ENCODE peak calls at places on chromosomes 13 and 19, in ten cellular contexts. One of them, this sample, is unnamed.

GRCh38 chr13:30487075-30487470 is 21.3 kb upstream of the HMGB1 start:
- DNase-seq in astrocyte of the cerebellum: no peak
- DNase-seq in progenitor cell of endocrine pancreas: no peak
- DNase-seq in suprapubic skin: no peak
- DNase-seq in ovary: no peak
- DNase-seq in fibroblast of pulmonary artery: no peak
- DNase-seq in IMR-90: no peak
- DNase-seq in AG09319: no peak
- DNase-seq in heart right ventricle: no peak
- DNase-seq in lung: no peak
- DNase-seq in this sample: no peak

GRCh38 chr19:53982611-53983010 is 8.8 kb upstream of the CACNG6 start:
- DNase-seq in astrocyte of the cerebellum: no peak
- DNase-seq in progenitor cell of endocrine pancreas: peak
- DNase-seq in suprapubic skin: no peak
- DNase-seq in ovary: no peak
- DNase-seq in fibroblast of pulmonary artery: peak
- DNase-seq in IMR-90: no peak
- DNase-seq in AG09319: no peak
- DNase-seq in heart right ventricle: peak
- DNase-seq in lung: no peak
- DNase-seq in this sample: no peak

GRCh38 chr19:58021541-58022282 is 12.1 kb upstream of the ZSCAN1 start:
- DNase-seq in astrocyte of the cerebellum: no peak
- DNase-seq in progenitor cell of endocrine pancreas: no peak
- DNase-seq in suprapubic skin: no peak
- DNase-seq in ovary: no peak
- DNase-seq in fibroblast of pulmonary artery: peak
- DNase-seq in IMR-90: peak
- DNase-seq in AG09319: no peak
- DNase-seq in heart right ventricle: no peak
- DNase-seq in lung: peak
- DNase-seq in this sample: no peak

GRCh38 chr13:42001580-42001979 is 40.7 kb upstream of the VWA8 start:
- DNase-seq in astrocyte of the cerebellum: no peak
- DNase-seq in progenitor cell of endocrine pancreas: no peak
- DNase-seq in suprapubic skin: no peak
- DNase-seq in ovary: peak
- DNase-seq in fibroblast of pulmonary artery: peak
- DNase-seq in IMR-90: peak
- DNase-seq in AG09319: peak
- DNase-seq in heart right ventricle: no peak
- DNase-seq in lung: peak
- DNase-seq in this sample: peak

GRCh38 chr13:44879452-44880058 is 109.7 kb downstream of the NUFIP1 start:
- DNase-seq in astrocyte of the cerebellum: no peak
- DNase-seq in progenitor cell of endocrine pancreas: no peak
- DNase-seq in suprapubic skin: no peak
- DNase-seq in ovary: no peak
- DNase-seq in fibroblast of pulmonary artery: peak
- DNase-seq in IMR-90: peak
- DNase-seq in AG09319: peak
- DNase-seq in heart right ventricle: no peak
- DNase-seq in lung: no peak
- DNase-seq in this sample: no peak

GRCh38 chr19:2135474-2136402 is 15.6 kb downstream of the AP3D1 start:
- DNase-seq in astrocyte of the cerebellum: no peak
- DNase-seq in progenitor cell of endocrine pancreas: no peak
- DNase-seq in suprapubic skin: no peak
- DNase-seq in ovary: no peak
- DNase-seq in fibroblast of pulmonary artery: no peak
- DNase-seq in IMR-90: no peak
- DNase-seq in AG09319: no peak
- DNase-seq in heart right ventricle: no peak
- DNase-seq in lung: no peak
- DNase-seq in this sample: no peak

GRCh38 chr13:57123660-57124059 is 17.1 kb upstream of the PRR20A start:
- DNase-seq in astrocyte of the cerebellum: peak
- DNase-seq in progenitor cell of endocrine pancreas: no peak
- DNase-seq in suprapubic skin: no peak
- DNase-seq in ovary: no peak
- DNase-seq in fibroblast of pulmonary artery: peak
- DNase-seq in IMR-90: no peak
- DNase-seq in AG09319: no peak
- DNase-seq in heart right ventricle: no peak
- DNase-seq in lung: no peak
- DNase-seq in this sample: no peak

GRCh38 chr13:43786766-43787517 is at the start of gene ENOX1:
- DNase-seq in astrocyte of the cerebellum: no peak
- DNase-seq in progenitor cell of endocrine pancreas: peak
- DNase-seq in suprapubic skin: peak
- DNase-seq in ovary: peak
- DNase-seq in fibroblast of pulmonary artery: peak
- DNase-seq in IMR-90: peak
- DNase-seq in AG09319: no peak
- DNase-seq in heart right ventricle: peak
- DNase-seq in lung: no peak
- DNase-seq in this sample: no peak

GRCh38 chr13:38582133-38582532 is 104.7 kb upstream of the FREM2 start:
- DNase-seq in astrocyte of the cerebellum: peak
- DNase-seq in progenitor cell of endocrine pancreas: no peak
- DNase-seq in suprapubic skin: no peak
- DNase-seq in ovary: no peak
- DNase-seq in fibroblast of pulmonary artery: peak
- DNase-seq in IMR-90: peak
- DNase-seq in AG09319: no peak
- DNase-seq in heart right ventricle: no peak
- DNase-seq in lung: no peak
- DNase-seq in this sample: peak

GRCh38 chr19:2224754-2225349 is 11.3 kb downstream of the PLEKHJ1 start:
- DNase-seq in astrocyte of the cerebellum: no peak
- DNase-seq in progenitor cell of endocrine pancreas: no peak
- DNase-seq in suprapubic skin: no peak
- DNase-seq in ovary: no peak
- DNase-seq in fibroblast of pulmonary artery: no peak
- DNase-seq in IMR-90: no peak
- DNase-seq in AG09319: no peak
- DNase-seq in heart right ventricle: no peak
- DNase-seq in lung: no peak
- DNase-seq in this sample: no peak

GRCh38 chr19:18023596-18024212 is 15.7 kb downstream of the ARRDC2 start:
- DNase-seq in astrocyte of the cerebellum: no peak
- DNase-seq in progenitor cell of endocrine pancreas: no peak
- DNase-seq in suprapubic skin: peak
- DNase-seq in ovary: peak
- DNase-seq in fibroblast of pulmonary artery: peak
- DNase-seq in IMR-90: no peak
- DNase-seq in AG09319: no peak
- DNase-seq in heart right ventricle: peak
- DNase-seq in lung: no peak
- DNase-seq in this sample: no peak

GRCh38 chr19:35360880-35361420 is 2.7 kb downstream of the FFAR3 start:
- DNase-seq in astrocyte of the cerebellum: no peak
- DNase-seq in progenitor cell of endocrine pancreas: no peak
- DNase-seq in suprapubic skin: peak
- DNase-seq in ovary: no peak
- DNase-seq in fibroblast of pulmonary artery: no peak
- DNase-seq in IMR-90: no peak
- DNase-seq in AG09319: no peak
- DNase-seq in heart right ventricle: no peak
- DNase-seq in lung: no peak
- DNase-seq in this sample: no peak

GRCh38 chr13:51240178-51240577 is 18.0 kb downstream of the FAM124A start:
- DNase-seq in astrocyte of the cerebellum: no peak
- DNase-seq in progenitor cell of endocrine pancreas: no peak
- DNase-seq in suprapubic skin: no peak
- DNase-seq in ovary: no peak
- DNase-seq in fibroblast of pulmonary artery: peak
- DNase-seq in IMR-90: no peak
- DNase-seq in AG09319: no peak
- DNase-seq in heart right ventricle: no peak
- DNase-seq in lung: no peak
- DNase-seq in this sample: no peak

GRCh38 chr13:66348745-66349720 is 881.1 kb downstream of the PCDH9 start:
- DNase-seq in astrocyte of the cerebellum: no peak
- DNase-seq in progenitor cell of endocrine pancreas: no peak
- DNase-seq in suprapubic skin: no peak
- DNase-seq in ovary: no peak
- DNase-seq in fibroblast of pulmonary artery: peak
- DNase-seq in IMR-90: no peak
- DNase-seq in AG09319: no peak
- DNase-seq in heart right ventricle: no peak
- DNase-seq in lung: peak
- DNase-seq in this sample: no peak

DNA sequence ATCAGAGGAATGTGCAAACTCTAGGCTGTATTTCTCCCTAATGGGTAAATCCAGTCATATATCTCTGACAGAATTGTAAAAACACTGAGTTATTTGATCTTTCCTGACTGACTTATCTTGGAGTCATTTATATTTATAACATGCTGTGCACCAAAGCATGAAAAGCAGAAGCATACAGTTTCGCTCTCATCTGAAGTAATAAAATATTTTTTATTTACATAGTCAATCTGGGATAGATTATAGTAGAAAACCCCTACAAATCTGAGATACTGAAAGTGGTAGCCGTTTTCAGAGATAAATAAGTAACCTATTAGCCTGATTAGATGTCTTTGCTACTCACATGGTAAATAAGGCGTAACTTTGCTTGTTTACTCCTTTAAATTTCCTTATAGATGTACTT is 35.0 kb downstream of the LRCH1 start:
- DNase-seq in astrocyte of the cerebellum: no peak
- DNase-seq in progenitor cell of endocrine pancreas: no peak
- DNase-seq in suprapubic skin: no peak
- DNase-seq in ovary: no peak
- DNase-seq in fibroblast of pulmonary artery: no peak
- DNase-seq in IMR-90: no peak
- DNase-seq in AG09319: no peak
- DNase-seq in heart right ventricle: no peak
- DNase-seq in lung: no peak
- DNase-seq in this sample: no peak
- TF ChIP-seq CTCF in astrocyte of the cerebellum: no peak
- TF ChIP-seq CTCF in progenitor cell of endocrine pancreas: no peak
- TF ChIP-seq CTCF in suprapubic skin: no peak
- TF ChIP-seq CTCF in ovary: no peak
- TF ChIP-seq CTCF in fibroblast of pulmonary artery: no peak
- TF ChIP-seq CTCF in IMR-90: no peak
- TF ChIP-seq CTCF in AG09319: no peak
- TF ChIP-seq CTCF in heart right ventricle: no peak
- TF ChIP-seq CTCF in lung: no peak
- TF ChIP-seq CTCF in this sample: no peak

DNA sequence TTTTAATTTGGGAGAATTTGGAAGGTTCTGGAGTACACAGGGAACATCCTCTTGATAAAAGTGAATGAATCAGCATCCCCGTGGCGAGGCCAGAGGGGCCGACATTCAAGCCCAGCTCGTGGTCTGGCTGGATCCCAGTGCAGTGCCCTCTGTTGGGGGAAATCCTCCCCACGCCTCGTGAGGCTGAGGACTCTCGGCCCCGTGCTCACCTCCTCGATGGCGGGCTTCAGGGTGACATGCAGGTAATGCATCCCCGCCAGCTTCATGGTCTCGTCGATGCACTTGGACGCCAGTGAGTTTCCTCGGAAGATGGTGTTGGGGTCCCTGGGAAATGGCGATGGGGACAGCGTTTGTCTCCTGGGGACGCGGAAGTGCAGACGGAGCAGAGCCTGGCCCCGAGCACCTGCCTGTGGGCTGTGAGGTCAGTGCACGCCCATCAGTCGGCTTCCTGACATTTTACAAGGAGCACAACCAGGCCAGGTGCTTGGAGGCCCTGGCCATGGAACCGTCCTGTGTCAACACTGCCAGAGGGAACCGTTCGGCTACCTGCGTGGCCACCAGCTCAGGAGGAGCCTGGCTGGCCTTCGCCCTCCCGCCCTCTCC is 43.3 kb upstream of the C13orf46 start:
- DNase-seq in astrocyte of the cerebellum: peak
- DNase-seq in progenitor cell of endocrine pancreas: no peak
- DNase-seq in suprapubic skin: no peak
- DNase-seq in ovary: no peak
- DNase-seq in fibroblast of pulmonary artery: peak
- DNase-seq in IMR-90: peak
- DNase-seq in AG09319: no peak
- DNase-seq in heart right ventricle: peak
- DNase-seq in lung: no peak
- DNase-seq in this sample: no peak
- TF ChIP-seq CTCF in astrocyte of the cerebellum: peak
- TF ChIP-seq CTCF in progenitor cell of endocrine pancreas: peak
- TF ChIP-seq CTCF in suprapubic skin: no peak
- TF ChIP-seq CTCF in ovary: no peak
- TF ChIP-seq CTCF in fibroblast of pulmonary artery: peak
- TF ChIP-seq CTCF in IMR-90: peak
- TF ChIP-seq CTCF in AG09319: peak
- TF ChIP-seq CTCF in heart right ventricle: peak
- TF ChIP-seq CTCF in lung: no peak
- TF ChIP-seq CTCF in this sample: peak

GRCh38 chr19:9494096-9494495 is 4.3 kb downstream of the ZNF560 start:
- DNase-seq in astrocyte of the cerebellum: no peak
- DNase-seq in progenitor cell of endocrine pancreas: no peak
- DNase-seq in suprapubic skin: no peak
- DNase-seq in ovary: no peak
- DNase-seq in fibroblast of pulmonary artery: no peak
- DNase-seq in IMR-90: no peak
- DNase-seq in AG09319: no peak
- DNase-seq in heart right ventricle: no peak
- DNase-seq in lung: no peak
- DNase-seq in this sample: no peak

GRCh38 chr19:9500796-9501195 is 2.4 kb upstream of the ZNF560 start:
- DNase-seq in astrocyte of the cerebellum: no peak
- DNase-seq in progenitor cell of endocrine pancreas: no peak
- DNase-seq in suprapubic skin: no peak
- DNase-seq in ovary: no peak
- DNase-seq in fibroblast of pulmonary artery: no peak
- DNase-seq in IMR-90: no peak
- DNase-seq in AG09319: no peak
- DNase-seq in heart right ventricle: no peak
- DNase-seq in lung: no peak
- DNase-seq in this sample: no peak

GRCh38 chr19:9498183-9498902 is at the start of gene ZNF560:
- DNase-seq in astrocyte of the cerebellum: no peak
- DNase-seq in progenitor cell of endocrine pancreas: no peak
- DNase-seq in suprapubic skin: no peak
- DNase-seq in ovary: no peak
- DNase-seq in fibroblast of pulmonary artery: peak
- DNase-seq in IMR-90: peak
- DNase-seq in AG09319: peak
- DNase-seq in heart right ventricle: no peak
- DNase-seq in lung: no peak
- DNase-seq in this sample: no peak
- TF ChIP-seq CTCF in astrocyte of the cerebellum: no peak
- TF ChIP-seq CTCF in progenitor cell of endocrine pancreas: no peak
- TF ChIP-seq CTCF in suprapubic skin: no peak
- TF ChIP-seq CTCF in ovary: no peak
- TF ChIP-seq CTCF in fibroblast of pulmonary artery: peak
- TF ChIP-seq CTCF in IMR-90: no peak
- TF ChIP-seq CTCF in AG09319: peak
- TF ChIP-seq CTCF in heart right ventricle: no peak
- TF ChIP-seq CTCF in lung: no peak
- TF ChIP-seq CTCF in this sample: peak

GRCh38 chr13:109704771-109705628 is 81.4 kb downstream of the IRS2 start:
- DNase-seq in astrocyte of the cerebellum: no peak
- DNase-seq in progenitor cell of endocrine pancreas: no peak
- DNase-seq in suprapubic skin: peak
- DNase-seq in ovary: no peak
- DNase-seq in fibroblast of pulmonary artery: peak
- DNase-seq in IMR-90: no peak
- DNase-seq in AG09319: no peak
- DNase-seq in heart right ventricle: peak
- DNase-seq in lung: peak
- DNase-seq in this sample: no peak
- TF ChIP-seq CTCF in astrocyte of the cerebellum: no peak
- TF ChIP-seq CTCF in progenitor cell of endocrine pancreas: no peak
- TF ChIP-seq CTCF in suprapubic skin: no peak
- TF ChIP-seq CTCF in ovary: no peak
- TF ChIP-seq CTCF in fibroblast of pulmonary artery: no peak
- TF ChIP-seq CTCF in IMR-90: no peak
- TF ChIP-seq CTCF in AG09319: no peak
- TF ChIP-seq CTCF in heart right ventricle: no peak
- TF ChIP-seq CTCF in lung: no peak
- TF ChIP-seq CTCF in this sample: no peak